ENCODE peak calls at places on chromosome 7, in six cellular contexts. One of them, this sample, is unnamed.

GRCh38 chr7:113094517-113095249 is 8.1 kb upstream of the GPR85 start:
- DNase-seq in HL-60: no peak
- DNase-seq in H1: no peak
- DNase-seq in SK-N-SH: no peak
- DNase-seq in HepG2: no peak
- DNase-seq in GM12878: no peak
- DNase-seq in this sample: no peak

GRCh38 chr7:157558061-157558460 is 221.3 kb downstream of the DNAJB6 start:
- DNase-seq in HL-60: no peak
- DNase-seq in H1: no peak
- DNase-seq in SK-N-SH: no peak
- DNase-seq in HepG2: no peak
- DNase-seq in GM12878: no peak
- DNase-seq in this sample: no peak

GRCh38 chr7:1669954-1670893 is at the start of gene ELFN1:
- DNase-seq in HL-60: no peak
- DNase-seq in H1: peak; percentile 82
- DNase-seq in SK-N-SH: peak; percentile 86
- DNase-seq in HepG2: no peak
- DNase-seq in GM12878: no peak
- DNase-seq in this sample: peak; percentile 57

GRCh38 chr7:133290676-133291332 is 37.9 kb downstream of the EXOC4 start:
- DNase-seq in HL-60: no peak
- DNase-seq in H1: no peak
- DNase-seq in SK-N-SH: no peak
- DNase-seq in HepG2: no peak
- DNase-seq in GM12878: no peak
- DNase-seq in this sample: no peak

GRCh38 chr7:103833401-103833800 is 156.1 kb downstream of the RELN start:
- DNase-seq in HL-60: no peak
- DNase-seq in H1: no peak
- DNase-seq in SK-N-SH: no peak
- DNase-seq in HepG2: no peak
- DNase-seq in GM12878: no peak
- DNase-seq in this sample: no peak

GRCh38 chr7:152674860-152675760 is 831 bp downstream of the XRCC2 start:
- DNase-seq in HL-60: peak; percentile 41
- DNase-seq in H1: no peak
- DNase-seq in SK-N-SH: peak; percentile 78
- DNase-seq in HepG2: peak; percentile 47
- DNase-seq in GM12878: no peak
- DNase-seq in this sample: peak; percentile 85

GRCh38 chr7:98456851-98457250 is 56.0 kb upstream of the BAIAP2L1 start:
- DNase-seq in HL-60: no peak
- DNase-seq in H1: no peak
- DNase-seq in SK-N-SH: no peak
- DNase-seq in HepG2: no peak
- DNase-seq in GM12878: no peak
- DNase-seq in this sample: no peak

GRCh38 chr7:31850601-31851000 is 163.6 kb downstream of the PPP1R17 start:
- DNase-seq in HL-60: no peak
- DNase-seq in H1: no peak
- DNase-seq in SK-N-SH: no peak
- DNase-seq in HepG2: no peak
- DNase-seq in GM12878: no peak
- DNase-seq in this sample: no peak

GRCh38 chr7:131583430-131583829 is 27.0 kb upstream of the PODXL start:
- DNase-seq in HL-60: no peak
- DNase-seq in H1: no peak
- DNase-seq in SK-N-SH: no peak
- DNase-seq in HepG2: no peak
- DNase-seq in GM12878: no peak
- DNase-seq in this sample: no peak

GRCh38 chr7:28564755-28565374 is 152.5 kb downstream of the CREB5 start:
- DNase-seq in HL-60: no peak
- DNase-seq in H1: no peak
- DNase-seq in SK-N-SH: no peak
- DNase-seq in HepG2: no peak
- DNase-seq in GM12878: no peak
- DNase-seq in this sample: no peak

GRCh38 chr7:98406827-98407226 is 5.9 kb upstream of the BAIAP2L1 start:
- DNase-seq in HL-60: no peak
- DNase-seq in H1: no peak
- DNase-seq in SK-N-SH: no peak
- DNase-seq in HepG2: no peak
- DNase-seq in GM12878: no peak
- DNase-seq in this sample: no peak

GRCh38 chr7:47596502-47597202 is 14.7 kb upstream of the TNS3 start:
- DNase-seq in HL-60: no peak
- DNase-seq in H1: no peak
- DNase-seq in SK-N-SH: no peak
- DNase-seq in HepG2: peak; percentile 28
- DNase-seq in GM12878: no peak
- DNase-seq in this sample: no peak

GRCh38 chr7:156665101-156665500 is 24.5 kb downstream of the RNF32 start:
- DNase-seq in HL-60: no peak
- DNase-seq in H1: no peak
- DNase-seq in SK-N-SH: no peak
- DNase-seq in HepG2: peak; percentile 10
- DNase-seq in GM12878: no peak
- DNase-seq in this sample: no peak

GRCh38 chr7:11623093-11623678 is 208.8 kb downstream of the THSD7A start:
- DNase-seq in HL-60: no peak
- DNase-seq in H1: no peak
- DNase-seq in SK-N-SH: no peak
- DNase-seq in HepG2: no peak
- DNase-seq in GM12878: no peak
- DNase-seq in this sample: no peak

GRCh38 chr7:105654994-105655900 is 74.0 kb upstream of the EFCAB10 start:
- DNase-seq in HL-60: no peak
- DNase-seq in H1: peak; percentile 83
- DNase-seq in SK-N-SH: peak; percentile 57
- DNase-seq in HepG2: no peak
- DNase-seq in GM12878: no peak
- DNase-seq in this sample: no peak
- TF ChIP-seq GABPA in HL-60: no peak
- TF ChIP-seq GABPA in H1: no peak
- TF ChIP-seq GABPA in SK-N-SH: no peak
- TF ChIP-seq GABPA in HepG2: no peak
- TF ChIP-seq GABPA in GM12878: no peak
- TF ChIP-seq GABPA in this sample: no peak

GRCh38 chr7:95537483-95537882 is 51.7 kb downstream of the ASB4 start:
- DNase-seq in HL-60: no peak
- DNase-seq in H1: no peak
- DNase-seq in SK-N-SH: no peak
- DNase-seq in HepG2: no peak
- DNase-seq in GM12878: no peak
- DNase-seq in this sample: no peak
- TF ChIP-seq GABPA in HL-60: no peak
- TF ChIP-seq GABPA in H1: no peak
- TF ChIP-seq GABPA in SK-N-SH: no peak
- TF ChIP-seq GABPA in HepG2: no peak
- TF ChIP-seq GABPA in GM12878: no peak
- TF ChIP-seq GABPA in this sample: no peak

DNA sequence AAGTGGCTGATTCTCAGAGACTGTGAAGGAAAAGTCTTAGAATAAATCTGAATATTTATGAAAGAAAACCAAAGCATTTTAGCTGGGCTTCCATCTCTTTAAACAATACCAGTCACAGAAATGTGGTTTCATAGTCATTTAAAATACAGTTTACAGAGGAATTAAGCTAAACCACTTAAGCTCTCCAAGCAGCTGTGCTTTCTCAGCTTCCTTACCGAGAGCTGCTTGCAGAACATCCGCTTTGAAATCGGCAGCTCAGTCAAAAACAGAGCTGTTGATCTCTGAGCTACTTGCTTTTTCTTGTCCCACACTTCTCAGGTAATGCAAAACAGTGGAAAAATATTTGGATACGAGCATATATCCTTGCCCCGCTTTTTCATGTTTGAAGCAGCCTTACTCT is 134.5 kb downstream of the DYNC1I1 start:
- DNase-seq in HL-60: no peak
- DNase-seq in H1: no peak
- DNase-seq in SK-N-SH: no peak
- DNase-seq in HepG2: no peak
- DNase-seq in GM12878: no peak
- DNase-seq in this sample: no peak
- TF ChIP-seq GABPA in HL-60: no peak
- TF ChIP-seq GABPA in H1: no peak
- TF ChIP-seq GABPA in SK-N-SH: no peak
- TF ChIP-seq GABPA in HepG2: no peak
- TF ChIP-seq GABPA in GM12878: no peak
- TF ChIP-seq GABPA in this sample: no peak

DNA sequence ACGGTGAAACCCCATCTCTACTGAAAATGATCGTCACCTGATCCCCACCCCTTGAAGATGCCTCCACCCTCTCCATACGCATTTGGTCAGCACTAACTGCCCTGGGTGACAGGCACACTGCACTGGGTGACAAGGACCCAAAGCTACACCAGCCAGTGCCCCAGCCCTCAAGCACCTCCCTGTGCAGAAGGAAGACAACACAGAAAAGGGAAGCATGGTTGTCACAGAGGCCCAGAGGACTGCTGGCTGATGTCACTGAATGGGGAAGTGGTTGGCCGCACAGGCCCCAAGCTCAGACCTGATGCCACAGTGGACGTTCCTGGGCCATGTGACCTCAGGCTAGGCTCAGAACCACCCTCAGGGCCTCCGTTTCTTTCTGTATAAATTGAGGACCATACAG is 4.2 kb upstream of the PILRA start:
- DNase-seq in HL-60: peak; percentile 98
- DNase-seq in H1: no peak
- DNase-seq in SK-N-SH: no peak
- DNase-seq in HepG2: no peak
- DNase-seq in GM12878: peak; percentile 90
- DNase-seq in this sample: no peak
- TF ChIP-seq GABPA in HL-60: no peak
- TF ChIP-seq GABPA in H1: no peak
- TF ChIP-seq GABPA in SK-N-SH: no peak
- TF ChIP-seq GABPA in HepG2: no peak
- TF ChIP-seq GABPA in GM12878: no peak
- TF ChIP-seq GABPA in this sample: no peak

This sample was measured in K562.